ENCODE peak calls at places on chromosomes 12 and 14, in seven cellular contexts. Z, K, M, I, Y, A and W are unnamed samples.

GRCh38 chr12:64611430-64612286 is 1.4 kb downstream of the RASSF3 start:
- DNase-seq in Z (peak), K (no peak), I (peak), Y (no peak), A (peak), M (peak), W (peak)

GRCh38 chr12:124675881-124676688 is 108.7 kb upstream of the NCOR2 start:
- DNase-seq in I (peak), Z (no peak), K (no peak), M (no peak), A (no peak), Y (peak), W (peak)

GRCh38 chr12:111351026-111351425 is 17.9 kb downstream of the PHETA1 start:
- DNase-seq in Z (no peak), A (no peak), I (no peak), Y (no peak), K (no peak), M (no peak), W (no peak)

GRCh38 chr12:38601970-38602369 is 285.4 kb downstream of the ALG10B start:
- DNase-seq in Y (no peak), M (no peak), A (no peak), I (no peak), Z (no peak), K (no peak), W (no peak)

GRCh38 chr12:95648990-95649791 is 97.9 kb upstream of the USP44 start:
- DNase-seq in M (no peak), Y (no peak), I (peak), K (peak), Z (peak), A (no peak), W (peak)

GRCh38 chr12:112121780-112122565 is 3.4 kb upstream of the TRAFD1 start:
- DNase-seq in M (no peak), Z (peak), K (no peak), A (no peak), Y (no peak), I (no peak), W (peak)

GRCh38 chr12:65594373-65594772 is 229.9 kb upstream of the HMGA2 start:
- DNase-seq in M (no peak), I (no peak), Y (no peak), A (no peak), Z (no peak), K (no peak), W (peak)

GRCh38 chr12:8770499-8770898 is 51.9 kb upstream of the A2ML1 start:
- DNase-seq in I (no peak), Z (no peak), K (no peak), A (no peak), M (no peak), Y (no peak), W (no peak)

GRCh38 chr14:86430807-86431206 is 900.9 kb downstream of the FLRT2 start:
- DNase-seq in Y (no peak), M (no peak), Z (peak), K (no peak), A (no peak), I (no peak), W (peak)

GRCh38 chr12:70849265-70849960 is 71.1 kb downstream of the PTPRR start:
- DNase-seq in I (peak), Z (no peak), Y (no peak), M (peak), A (no peak), K (peak), W (peak)

GRCh38 chr12:62259311-62259992 is 752 bp upstream of the USP15 start:
- DNase-seq in Y (no peak), M (no peak), K (no peak), Z (no peak), I (no peak), A (no peak), W (no peak)

GRCh38 chr14:46377305-46377704 is 274.3 kb downstream of the RPL10L start:
- DNase-seq in M (no peak), Z (no peak), I (no peak), Y (no peak), K (no peak), A (peak), W (no peak)

GRCh38 chr12:12398026-12398859 is 41.4 kb downstream of the BORCS5 start:
- DNase-seq in M (peak), Z (peak), A (no peak), I (peak), K (no peak), Y (no peak), W (peak)

GRCh38 chr14:100416081-100416480 is 92.9 kb downstream of the SLC25A47 start:
- DNase-seq in Z (no peak), M (no peak), K (no peak), I (no peak), A (no peak), Y (no peak), W (no peak)

GRCh38 chr12:14995583-14996425 is 23.0 kb downstream of the PDE6H start:
- DNase-seq in A (no peak), M (peak), K (peak), Z (peak), I (peak), Y (no peak), W (peak)

GRCh38 chr14:56342419-56342901 is 224.2 kb downstream of the PELI2 start:
- DNase-seq in A (no peak), M (peak), I (no peak), K (no peak), Y (no peak), Z (peak), W (peak)

GRCh38 chr14:33589334-33589733 is 361.5 kb downstream of the EGLN3 start:
- DNase-seq in Y (no peak), A (no peak), M (peak), K (no peak), I (no peak), Z (peak), W (peak)

GRCh38 chr12:31033681-31034080 is 40.0 kb upstream of the DDX11 start:
- DNase-seq in Z (no peak), K (no peak), Y (no peak), A (no peak), I (no peak), M (no peak), W (peak)

GRCh38 chr12:65511134-65511912 is 232.8 kb downstream of the MSRB3 start:
- DNase-seq in M (peak), Z (no peak), I (no peak), A (no peak), K (no peak), Y (peak), W (no peak)